ENCODE peak calls at places on chromosomes 13 and 19, in five cellular contexts. K is A549, S is transverse colon, J is AG09309, L is AG04450. F is an unnamed sample.
A peak's percentile ranks its signal among the peaks of the same experiment; 100 is the strongest.

GRCh38 chr13:101654916-101655315 is 202.4 kb downstream of the ITGBL1 start:
- DNase-seq in K (peak; percentile 31), S (no peak), J (no peak), L (no peak), F (no peak)

GRCh38 chr13:112055032-112055416 is 11.9 kb upstream of the SOX1 start:
- DNase-seq in K (no peak), S (no peak), J (no peak), L (no peak), F (no peak)

GRCh38 chr13:36616706-36617105 is 57.1 kb upstream of the SERTM1 start:
- DNase-seq in K (no peak), S (no peak), J (no peak), L (no peak), F (no peak)

GRCh38 chr19:49390978-49391304 is 2.9 kb downstream of the KASH5 start:
- DNase-seq in K (no peak), S (no peak), J (no peak), L (no peak), F (no peak)

GRCh38 chr13:33611016-33611805 is 206.7 kb upstream of the RFC3 start:
- DNase-seq in K (no peak), S (peak; percentile 10), J (no peak), L (peak; percentile 23), F (no peak)

GRCh38 chr19:30562981-30563380 is 190.8 kb downstream of the ZNF536 start:
- DNase-seq in K (no peak), S (no peak), J (no peak), L (no peak), F (no peak)

GRCh38 chr13:32019612-32020233 is 11.9 kb upstream of the FRY start:
- DNase-seq in K (peak; percentile 50), S (peak; percentile 25), J (no peak), L (peak; percentile 63), F (peak; percentile 70)

GRCh38 chr13:87287721-87288120 is 383.4 kb upstream of the SLITRK5 start:
- DNase-seq in K (no peak), S (no peak), J (no peak), L (no peak), F (no peak)

GRCh38 chr19:18833141-18833476 is 1.4 kb downstream of the UPF1 start:
- DNase-seq in K (no peak), S (no peak), J (no peak), L (no peak), F (no peak)

GRCh38 chr19:8423821-8424223 is 10.7 kb downstream of the MARCHF2 start:
- DNase-seq in K (peak; percentile 93), S (peak; percentile 84), J (peak; percentile 92), L (peak; percentile 85), F (no peak)

GRCh38 chr19:51637362-51637978 is 7.3 kb upstream of the SIGLEC5 start:
- DNase-seq in K (peak; percentile 31), S (no peak), J (no peak), L (no peak), F (no peak)
- TF ChIP-seq CTCF in K (peak; percentile 41), S (peak; percentile 10), J (peak; percentile 11), L (peak; percentile 40), F (peak; percentile 43)

GRCh38 chr13:99604636-99605035 is 103.4 kb downstream of the TM9SF2 start:
- DNase-seq in K (no peak), S (no peak), J (no peak), L (no peak), F (no peak)

GRCh38 chr13:99606322-99607089 is 105.2 kb downstream of the TM9SF2 start:
- DNase-seq in K (peak; percentile 83), S (peak; percentile 93), J (no peak), L (peak; percentile 44), F (peak; percentile 95)

GRCh38 chr13:99605417-99606321 is 104.4 kb downstream of the TM9SF2 start:
- DNase-seq in K (peak; percentile 26), S (peak; percentile 75), J (no peak), L (no peak), F (peak; percentile 58)

GRCh38 chr13:99600318-99600717 is 99.0 kb downstream of the TM9SF2 start:
- DNase-seq in K (no peak), S (no peak), J (no peak), L (no peak), F (no peak)

DNA sequence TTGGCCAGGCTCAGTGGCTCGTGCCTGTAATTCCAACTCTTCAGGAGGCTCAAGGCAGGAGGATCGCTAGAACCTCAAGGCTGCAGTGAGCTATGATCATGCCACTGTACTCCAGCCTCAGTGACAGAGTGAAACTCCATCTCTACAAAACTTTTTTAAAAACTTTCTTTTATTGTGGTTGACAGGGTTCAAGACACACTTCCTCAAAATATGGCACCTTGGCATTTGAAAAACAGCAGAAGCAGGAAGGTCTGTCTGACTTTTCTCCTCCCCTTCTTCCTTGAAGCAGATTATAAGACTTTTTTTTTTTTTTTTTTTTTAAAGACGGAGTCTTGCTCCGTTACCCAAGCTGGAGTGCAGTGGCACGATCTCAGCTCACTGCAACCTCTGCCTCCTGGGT is 100.3 kb downstream of the TM9SF2 start:
- DNase-seq in K (no peak), S (no peak), J (no peak), L (no peak), F (no peak)
- TF ChIP-seq CTCF in K (no peak), S (no peak), J (no peak), L (no peak), F (no peak)

GRCh38 chr19:35556846-35557538 is 6.5 kb downstream of the ATP4A start:
- DNase-seq in K (no peak), S (no peak), J (no peak), L (no peak), F (no peak)

GRCh38 chr19:35556025-35556590 is 7.3 kb downstream of the ATP4A start:
- DNase-seq in K (no peak), S (no peak), J (no peak), L (no peak), F (no peak)

GRCh38 chr19:35559281-35559659 is 4.2 kb downstream of the ATP4A start:
- DNase-seq in K (no peak), S (no peak), J (no peak), L (no peak), F (peak; percentile 72)

GRCh38 chr19:35558400-35559280 is 4.8 kb downstream of the ATP4A start:
- DNase-seq in K (no peak), S (no peak), J (no peak), L (no peak), F (no peak)

GRCh38 chr19:35557539-35558399 is 5.7 kb downstream of the ATP4A start:
- DNase-seq in K (peak; percentile 89), S (peak; percentile 50), J (no peak), L (no peak), F (peak; percentile 77)
- TF ChIP-seq CTCF in K (no peak), S (no peak), J (no peak), L (no peak), F (peak; percentile 17)

GRCh38 chr19:29262085-29262484 is 49.1 kb upstream of the UQCRFS1 start:
- DNase-seq in K (no peak), S (no peak), J (no peak), L (no peak), F (no peak)

GRCh38 chr19:29265436-29265835 is 52.5 kb upstream of the UQCRFS1 start:
- DNase-seq in K (no peak), S (no peak), J (no peak), L (no peak), F (no peak)

GRCh38 chr19:29264897-29265296 is 51.9 kb upstream of the UQCRFS1 start:
- DNase-seq in K (no peak), S (no peak), J (no peak), L (no peak), F (no peak)

GRCh38 chr19:29266001-29266400 is 53.0 kb upstream of the UQCRFS1 start:
- DNase-seq in K (no peak), S (no peak), J (no peak), L (no peak), F (no peak)

GRCh38 chr19:29263305-29264080 is 50.5 kb upstream of the UQCRFS1 start:
- DNase-seq in K (peak; percentile 64), S (peak; percentile 34), J (no peak), L (no peak), F (peak; percentile 45)
- TF ChIP-seq CTCF in K (peak; percentile 79), S (peak; percentile 59), J (peak; percentile 79), L (peak; percentile 67), F (peak; percentile 70)

GRCh38 chr19:42596391-42597071 is 1.8 kb upstream of the CEACAM8 start:
- DNase-seq in K (peak; percentile 36), S (peak; percentile 39), J (no peak), L (no peak), F (peak; percentile 52)

GRCh38 chr19:42595550-42596172 is 937 bp upstream of the CEACAM8 start:
- DNase-seq in K (no peak), S (no peak), J (no peak), L (no peak), F (no peak)

GRCh38 chr19:42589792-42590191 is 4.9 kb downstream of the CEACAM8 start:
- DNase-seq in K (no peak), S (no peak), J (no peak), L (no peak), F (no peak)

DNA sequence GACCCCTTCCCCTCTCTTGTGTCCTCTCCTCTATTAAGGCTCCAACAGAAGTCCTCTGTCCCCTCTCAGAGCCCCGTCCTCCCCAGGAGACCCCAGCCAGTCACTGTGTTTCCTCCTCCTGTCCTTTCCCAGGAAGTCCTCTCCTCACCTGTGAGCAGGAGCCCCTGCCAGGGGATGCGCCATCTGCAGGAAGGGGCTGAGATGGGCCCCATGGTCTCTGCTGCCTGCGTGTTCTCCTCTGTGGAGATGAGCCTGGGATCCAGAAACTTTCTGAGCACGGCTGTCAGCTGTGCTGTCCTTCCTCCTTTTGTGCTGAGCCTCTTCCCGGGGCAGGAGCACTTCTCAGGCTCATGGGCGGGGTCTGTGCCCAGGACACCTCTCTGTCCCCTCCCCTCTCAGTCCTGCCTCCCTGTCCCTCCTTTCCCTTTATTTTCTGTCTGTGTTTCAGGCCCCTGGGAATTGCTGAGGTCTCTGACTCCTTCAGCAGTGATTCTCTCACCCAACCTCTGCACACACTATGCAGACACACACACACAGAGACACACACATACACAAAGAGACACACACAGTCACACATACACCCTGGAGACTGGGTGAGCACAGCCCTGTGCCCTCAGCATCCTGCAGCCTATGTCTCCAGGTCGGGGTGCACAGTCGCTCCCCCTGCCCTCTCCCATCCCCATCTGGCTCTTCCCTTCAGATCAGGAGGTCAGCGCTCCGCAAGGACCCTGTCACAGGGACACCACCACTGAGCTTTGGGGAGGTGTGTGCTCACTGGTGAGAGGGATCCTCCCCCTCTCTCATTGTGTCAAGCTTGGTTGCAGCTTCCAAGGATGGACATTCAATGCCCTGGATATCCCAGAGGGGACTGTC is at the start of gene CEACAM8:
- DNase-seq in K (no peak), S (no peak), J (no peak), L (no peak), F (no peak)
- TF ChIP-seq CTCF in K (no peak), S (no peak), J (no peak), L (no peak), F (no peak)

GRCh38 chr13:30355405-30355741 is 48.0 kb upstream of the KATNAL1 start:
- DNase-seq in K (no peak), S (no peak), J (no peak), L (no peak), F (peak; percentile 62)
- TF ChIP-seq CTCF in K (no peak), S (peak; percentile 13), J (no peak), L (peak; percentile 32), F (peak; percentile 74)

GRCh38 chr13:106311004-106311403 is 224.5 kb downstream of the EFNB2 start:
- DNase-seq in K (no peak), S (no peak), J (no peak), L (no peak), F (no peak)

GRCh38 chr13:106310450-106310849 is 225.0 kb downstream of the EFNB2 start:
- DNase-seq in K (no peak), S (no peak), J (no peak), L (no peak), F (no peak)

GRCh38 chr13:106318941-106319411 is 216.5 kb downstream of the EFNB2 start:
- DNase-seq in K (peak; percentile 47), S (no peak), J (peak; percentile 82), L (peak; percentile 74), F (no peak)

GRCh38 chr13:106314417-106314816 is 221.0 kb downstream of the EFNB2 start:
- DNase-seq in K (no peak), S (no peak), J (no peak), L (no peak), F (no peak)
- TF ChIP-seq CTCF in K (no peak), S (no peak), J (no peak), L (no peak), F (no peak)

F was measured in GM13977.